ENCODE peak calls at places on chromosomes 7 and 10, in four cellular contexts. T is A549, M is tibial nerve, Q is astrocyte. Z is an unnamed sample.

GRCh38 chr10:59240581-59241183 is 64.2 kb downstream of the PHYHIPL start:
- DNase-seq in T (no peak), M (peak), Q (peak), Z (peak)

GRCh38 chr10:97261188-97261587 is 31.2 kb downstream of the ARHGAP19 start:
- DNase-seq in T (no peak), M (no peak), Q (no peak), Z (no peak)

GRCh38 chr10:7412482-7413251 is 1.8 kb upstream of the SFMBT2 start:
- DNase-seq in T (no peak), M (no peak), Q (no peak), Z (no peak)

GRCh38 chr10:114653926-114654325 is 4.1 kb downstream of the ABLIM1 start:
- DNase-seq in T (no peak), M (no peak), Q (no peak), Z (no peak)

GRCh38 chr10:62352356-62352963 is 21.7 kb upstream of the ZNF365 start:
- DNase-seq in T (no peak), M (no peak), Q (peak), Z (peak)

GRCh38 chr10:80280071-80280800 is 9.2 kb downstream of the MAT1A start:
- DNase-seq in T (no peak), M (no peak), Q (no peak), Z (no peak)

GRCh38 chr7:2520808-2521146 is 1.2 kb downstream of the LFNG start:
- DNase-seq in T (no peak), M (no peak), Q (no peak), Z (no peak)

GRCh38 chr7:106515321-106515720 is 145.6 kb downstream of the CCDC71L start:
- DNase-seq in T (no peak), M (no peak), Q (no peak), Z (peak)

GRCh38 chr10:97718659-97719142 is 5.2 kb downstream of the MARVELD1 start:
- DNase-seq in T (peak), M (peak), Q (no peak), Z (peak)

GRCh38 chr7:151351027-151351426 is 9.4 kb downstream of the NUB1 start:
- DNase-seq in T (peak), M (no peak), Q (no peak), Z (no peak)

GRCh38 chr10:73837072-73837471 is 25.7 kb upstream of the NDST2 start:
- DNase-seq in T (no peak), M (no peak), Q (peak), Z (peak)

GRCh38 chr10:92382631-92383030 is 91.7 kb downstream of the MARCHF5 start:
- DNase-seq in T (no peak), M (no peak), Q (no peak), Z (no peak)

GRCh38 chr7:69476416-69476815 is 121.9 kb upstream of the AUTS2 start:
- DNase-seq in T (no peak), M (peak), Q (peak), Z (no peak)

GRCh38 chr7:42344168-42344755 is 107.3 kb upstream of the GLI3 start:
- DNase-seq in T (no peak), M (no peak), Q (no peak), Z (no peak)

GRCh38 chr7:50314778-50315177 is 10.3 kb downstream of the IKZF1 start:
- DNase-seq in T (no peak), M (no peak), Q (no peak), Z (no peak)

GRCh38 chr7:50317221-50317678 is 12.7 kb downstream of the IKZF1 start:
- DNase-seq in T (no peak), M (no peak), Q (no peak), Z (no peak)

GRCh38 chr7:50312589-50313162 is 8.2 kb downstream of the IKZF1 start:
- DNase-seq in T (no peak), M (no peak), Q (no peak), Z (no peak)

GRCh38 chr7:50315739-50316671 is 11.5 kb downstream of the IKZF1 start:
- DNase-seq in T (no peak), M (no peak), Q (no peak), Z (no peak)

DNA sequence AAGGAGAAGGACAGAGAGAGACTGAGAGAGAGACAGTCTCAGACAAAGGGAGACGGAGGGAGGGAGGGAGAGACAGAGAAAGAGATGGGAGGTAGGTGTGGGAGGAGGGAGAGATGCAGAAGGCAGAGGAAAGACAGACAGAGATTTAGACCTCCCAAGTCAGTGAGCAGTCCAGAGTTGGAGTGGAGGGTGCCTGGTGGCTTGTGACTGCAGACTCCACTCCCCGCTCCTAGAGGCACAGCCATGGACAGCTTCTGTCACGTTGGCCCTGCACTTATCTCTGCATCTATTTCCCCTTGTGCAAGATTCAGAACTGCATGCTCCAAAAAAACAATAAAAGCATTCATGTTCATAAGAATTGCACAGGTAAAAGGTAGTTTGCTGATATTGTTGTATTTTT is 10.7 kb downstream of the IKZF1 start:
- DNase-seq in T (no peak), M (no peak), Q (no peak), Z (no peak)
- H3K4me3 ChIP-seq in T (no peak), M (no peak), Q (no peak), Z (no peak)

GRCh38 chr7:123327661-123328060 is 127.9 kb upstream of the SLC13A1 start:
- DNase-seq in T (no peak), M (no peak), Q (no peak), Z (no peak)

GRCh38 chr7:123329988-123330643 is 130.3 kb upstream of the SLC13A1 start:
- DNase-seq in T (no peak), M (no peak), Q (no peak), Z (no peak)

GRCh38 chr7:123319911-123320310 is 120.1 kb upstream of the SLC13A1 start:
- DNase-seq in T (no peak), M (no peak), Q (no peak), Z (no peak)

GRCh38 chr7:123323689-123324088 is 123.9 kb upstream of the SLC13A1 start:
- DNase-seq in T (no peak), M (no peak), Q (no peak), Z (no peak)

GRCh38 chr7:123324283-123324682 is 124.5 kb upstream of the SLC13A1 start:
- DNase-seq in T (no peak), M (no peak), Q (no peak), Z (no peak)
- H3K4me3 ChIP-seq in T (no peak), M (no peak), Q (no peak), Z (no peak)

GRCh38 chr7:123744416-123744815 is 4.4 kb downstream of the WASL start:
- DNase-seq in T (no peak), M (no peak), Q (no peak), Z (no peak)
- H3K4me3 ChIP-seq in T (no peak), M (no peak), Q (no peak), Z (no peak)

GRCh38 chr10:112584276-112584675 is 137.3 kb downstream of the VTI1A start:
- DNase-seq in T (no peak), M (no peak), Q (peak), Z (no peak)
- H3K4me3 ChIP-seq in T (no peak), M (no peak), Q (no peak), Z (no peak)

GRCh38 chr10:131088619-131089018 is 222.9 kb downstream of the TCERG1L start:
- DNase-seq in T (no peak), M (no peak), Q (no peak), Z (no peak)
- H3K4me3 ChIP-seq in T (no peak), M (no peak), Q (no peak), Z (no peak)

GRCh38 chr10:121843379-121843778 is 84.5 kb downstream of the ATE1 start:
- DNase-seq in T (no peak), M (no peak), Q (no peak), Z (no peak)

GRCh38 chr10:121846555-121846954 is 81.3 kb downstream of the ATE1 start:
- DNase-seq in T (no peak), M (no peak), Q (no peak), Z (no peak)

GRCh38 chr10:121848082-121848481 is 79.7 kb downstream of the ATE1 start:
- DNase-seq in T (no peak), M (no peak), Q (no peak), Z (no peak)

GRCh38 chr10:121844537-121844936 is 83.3 kb downstream of the ATE1 start:
- DNase-seq in T (no peak), M (no peak), Q (no peak), Z (no peak)

DNA sequence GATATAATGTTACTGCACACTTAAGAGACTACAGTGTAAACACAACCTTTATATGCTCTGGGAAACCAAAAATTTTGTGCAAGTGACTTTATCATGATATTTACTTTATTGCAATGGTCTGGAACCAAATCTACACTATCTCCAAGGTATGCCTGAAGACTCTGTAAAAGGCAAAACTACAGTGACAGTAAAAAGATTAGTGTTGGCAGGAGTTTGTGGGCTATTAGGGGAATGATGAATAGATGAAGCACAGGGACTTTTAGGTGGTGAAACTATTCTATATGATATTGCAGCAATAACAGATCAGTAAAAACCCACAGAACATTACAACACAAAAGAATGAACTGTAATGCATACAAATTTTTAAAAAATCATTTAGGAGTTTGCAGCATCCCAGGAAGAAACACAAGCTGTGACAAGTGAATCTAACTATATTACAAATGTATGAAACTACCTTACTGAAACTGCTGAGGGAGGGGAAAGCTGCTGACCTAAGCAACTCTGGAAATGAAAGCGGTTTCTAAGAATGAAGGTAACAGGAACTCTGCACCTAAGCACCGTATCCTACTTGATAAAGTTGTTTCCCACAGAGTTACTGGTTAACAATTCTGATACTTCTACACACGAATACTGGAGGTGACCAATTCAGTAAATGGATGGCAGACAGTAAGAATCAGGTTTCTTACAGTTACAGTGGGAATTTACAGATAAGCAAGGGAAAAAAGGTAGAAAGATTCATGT is 82.6 kb downstream of the ATE1 start:
- DNase-seq in T (no peak), M (no peak), Q (no peak), Z (no peak)
- H3K4me3 ChIP-seq in T (no peak), M (no peak), Q (no peak), Z (no peak)

GRCh38 chr10:43399911-43400310 is 9.1 kb downstream of the HNRNPF start:
- DNase-seq in T (no peak), M (no peak), Q (no peak), Z (no peak)
- H3K4me3 ChIP-seq in T (no peak), M (no peak), Q (no peak), Z (no peak)

DNA sequence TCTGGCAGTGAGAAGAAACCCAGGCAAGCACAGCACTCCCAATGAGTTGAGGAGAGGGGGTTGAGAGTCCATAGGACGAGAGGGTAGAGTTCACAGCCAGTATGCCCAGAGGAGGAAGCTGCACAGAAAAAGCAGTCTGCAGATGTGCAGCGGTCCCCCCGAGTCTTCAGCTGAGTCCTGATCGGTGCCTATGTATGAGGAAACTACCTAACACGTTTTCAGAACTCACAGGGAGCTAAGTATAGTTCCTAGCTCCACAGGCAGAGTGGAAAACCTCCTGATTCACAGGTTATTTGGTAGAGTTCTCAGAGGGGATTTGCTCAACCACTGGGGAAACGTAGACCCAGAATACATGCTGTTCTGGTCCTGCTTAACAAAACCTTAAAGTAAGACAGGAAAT is 271.3 kb upstream of the CNTNAP2 start:
- DNase-seq in T (no peak), M (no peak), Q (no peak), Z (no peak)
- H3K4me3 ChIP-seq in T (no peak), M (no peak), Q (no peak), Z (no peak)

GRCh38 chr10:23448802-23449570 is 10.1 kb downstream of the OTUD1 start:
- DNase-seq in T (no peak), M (no peak), Q (no peak), Z (peak)

GRCh38 chr10:23449677-23450220 is 10.9 kb downstream of the OTUD1 start:
- DNase-seq in T (no peak), M (no peak), Q (no peak), Z (no peak)

GRCh38 chr10:23452010-23452655 is 13.3 kb downstream of the OTUD1 start:
- DNase-seq in T (no peak), M (no peak), Q (no peak), Z (no peak)

GRCh38 chr10:23445591-23445990 is 6.7 kb downstream of the OTUD1 start:
- DNase-seq in T (no peak), M (no peak), Q (no peak), Z (no peak)

DNA sequence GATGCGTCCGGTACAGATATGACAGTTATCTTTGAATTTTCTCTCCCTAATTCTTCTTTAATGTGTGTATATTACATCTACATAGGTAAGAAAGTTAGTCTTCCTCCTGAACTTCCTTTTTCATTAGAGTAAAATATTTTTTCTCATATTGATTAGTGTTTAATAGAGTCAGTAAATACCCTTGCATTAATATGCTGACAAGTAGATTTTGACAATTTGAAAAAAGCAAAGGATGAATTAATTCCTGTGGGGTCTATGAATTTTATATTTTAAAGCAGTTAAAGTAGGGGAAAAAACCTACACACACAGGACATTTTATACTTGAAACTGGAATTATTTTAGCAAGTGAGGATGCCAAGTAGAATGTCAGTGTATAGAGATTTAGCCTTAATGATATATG is 9.4 kb downstream of the OTUD1 start:
- DNase-seq in T (no peak), M (no peak), Q (no peak), Z (no peak)
- H3K4me3 ChIP-seq in T (no peak), M (no peak), Q (no peak), Z (no peak)

Z was measured in fibroblast of the aortic adventitia.